ENCODE peak calls at places on chromosomes 7 and 10, in ten cellular contexts. P is CD4-positive, CD25-positive, alpha-beta regulatory T cell; O is CD4-positive, alpha-beta memory T cell; L is lung; C is stomach; F is OCI-LY7; X is heart right ventricle; E is tibial nerve; R is neuronal stem cell; N is GM12878. B is an unnamed sample.

GRCh38 chr7:21071570-21071969 is 284.9 kb upstream of the SP8 start:
- DNase-seq in P (no peak), O (no peak), L (no peak), C (no peak), F (no peak), X (no peak), E (no peak), R (no peak), N (no peak), B (no peak)

GRCh38 chr10:74949434-74949833 is 123.0 kb downstream of the KAT6B start:
- DNase-seq in P (peak; percentile 26), O (no peak), L (no peak), C (no peak), F (no peak), X (no peak), E (no peak), R (no peak), N (no peak), B (no peak)

GRCh38 chr10:63673246-63673645 is 152.0 kb downstream of the REEP3 start:
- DNase-seq in P (no peak), O (no peak), L (no peak), C (no peak), F (no peak), X (no peak), E (no peak), R (no peak), N (no peak), B (no peak)

GRCh38 chr7:157133304-157133703 is 5.4 kb upstream of the UBE3C start:
- DNase-seq in P (no peak), O (no peak), L (no peak), C (no peak), F (no peak), X (no peak), E (no peak), R (no peak), N (no peak), B (no peak)

GRCh38 chr10:15188629-15189028 is 20.1 kb upstream of the NMT2 start:
- DNase-seq in P (peak; percentile 84), O (no peak), L (no peak), C (no peak), F (no peak), X (no peak), E (no peak), R (no peak), N (no peak), B (no peak)

GRCh38 chr7:17948503-17949238 is 8.4 kb upstream of the SNX13 start:
- DNase-seq in P (no peak), O (no peak), L (no peak), C (no peak), F (no peak), X (no peak), E (no peak), R (no peak), N (no peak), B (no peak)

GRCh38 chr10:74419491-74420466 is 268.8 kb downstream of the ADK start:
- DNase-seq in P (peak; percentile 64), O (peak; percentile 40), L (no peak), C (no peak), F (peak; percentile 46), X (no peak), E (no peak), R (peak; percentile 9), N (peak; percentile 5), B (no peak)

GRCh38 chr7:120064565-120064964 is 208.4 kb upstream of the KCND2 start:
- DNase-seq in P (no peak), O (no peak), L (no peak), C (no peak), F (no peak), X (no peak), E (no peak), R (no peak), N (peak; percentile 35), B (no peak)

DNA sequence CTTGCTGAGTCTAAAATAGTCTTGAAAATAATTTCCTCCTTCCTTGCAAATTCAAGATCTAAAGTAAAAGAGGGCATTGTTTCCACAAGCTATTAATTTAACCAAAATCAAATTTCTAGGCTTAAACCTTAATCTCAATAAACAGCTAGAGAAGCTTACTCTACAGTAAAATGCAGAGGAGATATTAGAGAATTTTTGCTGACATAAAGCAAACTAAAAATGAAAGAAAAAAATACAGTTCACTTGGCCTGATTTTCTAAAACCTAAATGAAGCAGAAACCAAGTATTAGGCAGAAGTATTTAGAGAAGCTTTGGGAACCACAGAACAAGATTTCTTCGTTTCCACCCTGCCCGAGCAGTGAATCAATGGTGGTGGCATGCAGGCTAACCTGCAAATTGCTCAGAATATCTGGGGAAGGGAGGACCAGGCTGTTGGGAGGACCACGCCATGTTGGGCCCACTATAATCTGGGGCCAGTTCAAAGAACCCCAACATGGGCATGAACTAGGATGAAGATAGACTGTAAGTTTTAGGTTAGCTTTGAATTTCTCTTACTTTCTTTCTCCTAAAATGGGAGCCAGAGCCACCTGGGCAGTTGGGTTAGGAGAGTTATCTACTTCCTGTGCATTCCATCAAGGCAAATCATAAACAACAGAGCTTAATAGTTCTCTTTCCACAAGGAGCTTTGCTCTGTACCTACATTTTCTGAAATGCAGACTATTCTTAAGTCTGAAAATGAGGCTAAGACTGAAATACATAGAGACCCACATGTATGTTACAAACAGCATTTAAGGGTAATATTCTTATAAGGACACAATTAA is 4.1 kb downstream of the LAMB1 start:
- DNase-seq in P (no peak), O (no peak), L (no peak), C (no peak), F (no peak), X (no peak), E (no peak), R (no peak), N (no peak), B (no peak)
- H3K4me3 ChIP-seq in P (no peak overlapping the region), O (no peak overlapping the region), L (no peak overlapping the region), C (no peak overlapping the region), F (no peak overlapping the region), X (peak overlapping the region; percentile 16), E (peak overlapping the region; percentile 90), R (no peak overlapping the region), N (no peak overlapping the region), B (peak overlapping the region; percentile 90)

GRCh38 chr10:47154762-47155161 is 145.2 kb upstream of the GDF10 start:
- DNase-seq in P (no peak), O (no peak), L (no peak), C (no peak), F (no peak), X (no peak), E (no peak), R (no peak), N (no peak), B (no peak)

GRCh38 chr10:47150581-47150980 is 149.4 kb upstream of the GDF10 start:
- DNase-seq in P (no peak), O (no peak), L (no peak), C (no peak), F (no peak), X (no peak), E (no peak), R (no peak), N (no peak), B (no peak)

GRCh38 chr10:47147186-47147585 is 152.8 kb upstream of the GDF10 start:
- DNase-seq in P (no peak), O (no peak), L (no peak), C (no peak), F (no peak), X (no peak), E (no peak), R (no peak), N (no peak), B (no peak)

GRCh38 chr10:47152861-47153349 is 147.1 kb upstream of the GDF10 start:
- DNase-seq in P (peak; percentile 26), O (no peak), L (no peak), C (no peak), F (no peak), X (no peak), E (no peak), R (no peak), N (no peak), B (no peak)

DNA sequence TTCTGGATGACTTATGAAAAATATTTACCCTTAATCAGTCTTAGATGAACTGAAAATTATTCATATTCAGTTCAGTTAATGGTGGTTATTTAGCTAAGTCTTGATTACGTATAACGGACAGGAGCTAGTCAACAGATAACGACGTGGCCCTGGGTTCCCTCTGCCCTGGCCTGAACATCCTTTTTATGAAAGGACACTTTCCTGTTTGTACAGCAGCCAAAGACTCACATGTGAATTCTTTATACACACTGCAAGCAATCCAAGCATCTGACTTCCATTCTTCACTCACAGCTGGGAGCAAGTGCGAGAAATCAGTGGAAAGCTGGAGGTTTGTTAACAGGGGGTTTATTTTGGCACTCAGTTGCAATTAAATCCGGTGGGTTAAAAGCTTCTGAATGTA is 148.1 kb upstream of the GDF10 start:
- DNase-seq in P (no peak), O (no peak), L (no peak), C (no peak), F (no peak), X (no peak), E (no peak), R (no peak), N (no peak), B (no peak)
- H3K27ac ChIP-seq in P (no peak overlapping the region), O (no peak overlapping the region), L (no peak overlapping the region), C (no peak overlapping the region), F (no peak overlapping the region), X (no peak overlapping the region), E (no peak overlapping the region), R (no peak overlapping the region), N (no peak overlapping the region), B (no peak overlapping the region)

GRCh38 chr10:71637305-71637704 is 82.3 kb downstream of the C10orf105 start:
- DNase-seq in P (no peak), O (no peak), L (no peak), C (no peak), F (no peak), X (no peak), E (no peak), R (no peak), N (no peak), B (no peak)
- H3K4me1 ChIP-seq in P (peaks cover 6% of the 10 kb centered on the region), O (no peaks in the 10 kb centered on the region), L (no peaks in the 10 kb centered on the region), C (peaks cover 9% of the 10 kb centered on the region), F (peaks cover 43% of the 10 kb centered on the region), X (no peaks in the 10 kb centered on the region), E (no peaks in the 10 kb centered on the region), R (peaks cover 26% of the 10 kb centered on the region), N (peaks cover 3% of the 10 kb centered on the region), B (peaks cover 44% of the 10 kb centered on the region)

GRCh38 chr7:113010377-113010776 is 76.2 kb downstream of the GPR85 start:
- DNase-seq in P (no peak), O (no peak), L (no peak), C (no peak), F (no peak), X (no peak), E (no peak), R (no peak), N (no peak), B (no peak)

GRCh38 chr7:113004726-113005454 is 81.7 kb downstream of the GPR85 start:
- DNase-seq in P (no peak), O (no peak), L (no peak), C (no peak), F (no peak), X (no peak), E (no peak), R (no peak), N (no peak), B (no peak)

GRCh38 chr7:113013761-113014449 is 72.7 kb downstream of the GPR85 start:
- DNase-seq in P (no peak), O (no peak), L (no peak), C (no peak), F (no peak), X (no peak), E (no peak), R (no peak), N (no peak), B (no peak)

DNA sequence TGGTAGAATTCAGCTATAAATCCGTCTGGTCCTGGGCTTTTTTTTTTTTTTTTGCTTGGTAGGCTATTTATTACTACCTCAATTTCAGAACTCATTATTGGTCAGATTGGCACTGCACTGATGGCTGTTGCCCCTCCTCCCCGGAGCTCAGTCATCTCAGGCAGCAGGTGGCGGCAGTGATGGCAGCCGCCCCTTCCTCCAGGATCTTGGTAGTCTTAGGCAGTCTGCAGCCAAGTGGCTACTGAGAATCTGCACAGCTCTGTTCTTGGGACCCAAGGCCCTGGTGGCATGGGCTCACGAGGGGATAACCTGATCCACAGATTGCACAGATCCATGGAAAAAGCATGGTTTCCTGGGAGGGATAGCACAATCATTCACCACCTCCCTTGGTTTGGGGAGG is 77.9 kb downstream of the GPR85 start:
- DNase-seq in P (no peak), O (no peak), L (no peak), C (no peak), F (no peak), X (no peak), E (no peak), R (no peak), N (no peak), B (no peak)
- H3K4me3 ChIP-seq in P (no peak overlapping the region), O (no peak overlapping the region), L (no peak overlapping the region), C (no peak overlapping the region), F (no peak overlapping the region), X (no peak overlapping the region), E (no peak overlapping the region), R (no peak overlapping the region), N (no peak overlapping the region), B (no peak overlapping the region)

B was measured in endodermal cell.